ENCODE peak calls at places on chromosome 7, in six cellular contexts. D is NCI-H774; G is heart left ventricle; S is GM12878; O is fibroblast of the aortic adventitia; Q is naive thymus-derived CD4-positive, alpha-beta T cell. C is an unnamed sample.

GRCh38 chr7:102434039-102434481 is 685 bp downstream of the ORAI2 start:
- DNase-seq in D (no peak), G (no peak), S (no peak), O (peak; percentile 42), Q (no peak), C (peak; percentile 12)

GRCh38 chr7:29919790-29920189 is 69.8 kb downstream of the SCRN1 start:
- DNase-seq in D (no peak), G (no peak), S (no peak), O (no peak), Q (no peak), C (no peak)

GRCh38 chr7:148535227-148535626 is 55.3 kb upstream of the C7orf33 start:
- DNase-seq in D (no peak), G (no peak), S (no peak), O (peak; percentile 4), Q (peak; percentile 14), C (peak; percentile 3)

GRCh38 chr7:36079446-36080025 is 73.5 kb upstream of the EEPD1 start:
- DNase-seq in D (no peak), G (no peak), S (no peak), O (no peak), Q (no peak), C (no peak)

GRCh38 chr7:55593515-55594318 is 21.4 kb upstream of the VOPP1 start:
- DNase-seq in D (peak; percentile 57), G (peak; percentile 64), S (no peak), O (peak; percentile 45), Q (peak; percentile 40), C (peak; percentile 56)

GRCh38 chr7:37431413-37431812 is 17.3 kb downstream of the ELMO1 start:
- DNase-seq in D (no peak), G (no peak), S (no peak), O (no peak), Q (no peak), C (no peak)

GRCh38 chr7:17456541-17456940 is 158.1 kb downstream of the AHR start:
- DNase-seq in D (no peak), G (no peak), S (no peak), O (peak; percentile 42), Q (no peak), C (no peak)

GRCh38 chr7:150340024-150340749 is 1.2 kb downstream of the RARRES2 start:
- DNase-seq in D (no peak), G (peak; percentile 75), S (no peak), O (peak; percentile 38), Q (no peak), C (no peak)

GRCh38 chr7:24882989-24883631 is 96.9 kb downstream of the OSBPL3 start:
- DNase-seq in D (no peak), G (peak; percentile 74), S (no peak), O (peak; percentile 86), Q (no peak), C (no peak)

GRCh38 chr7:4066206-4066605 is 615.9 kb upstream of the FOXK1 start:
- DNase-seq in D (no peak), G (no peak), S (no peak), O (no peak), Q (no peak), C (no peak)

GRCh38 chr7:87058739-87059524 is 522 bp downstream of the ELAPOR2 start:
- DNase-seq in D (peak; percentile 44), G (no peak), S (no peak), O (no peak), Q (peak; percentile 31), C (peak; percentile 56)